ENCODE peak calls at places on chromosomes 16 and 17, in five cellular contexts. One of them, this sample, is unnamed.

GRCh38 chr16:56275076-56275475 is 83.8 kb downstream of the GNAO1 start:
- DNase-seq in GM23248: no peak
- DNase-seq in neuronal stem cell: no peak
- DNase-seq in K562: no peak
- DNase-seq in OCI-LY7: no peak
- DNase-seq in this sample: no peak

GRCh38 chr17:57869599-57870282 is 19.9 kb upstream of the MRPS23 start:
- DNase-seq in K562: no peak
- DNase-seq in OCI-LY7: no peak
- DNase-seq in neuronal stem cell: no peak
- DNase-seq in GM23248: peak; percentile 87
- DNase-seq in this sample: no peak

GRCh38 chr17:74759243-74759801 is 10.9 kb downstream of the NHERF1 start:
- DNase-seq in neuronal stem cell: no peak
- DNase-seq in K562: no peak
- DNase-seq in GM23248: no peak
- DNase-seq in OCI-LY7: peak; percentile 74
- DNase-seq in this sample: no peak

GRCh38 chr17:44205962-44206824 is 6.5 kb upstream of the ATXN7L3 start:
- DNase-seq in neuronal stem cell: no peak
- DNase-seq in K562: no peak
- DNase-seq in GM23248: peak; percentile 32
- DNase-seq in OCI-LY7: no peak
- DNase-seq in this sample: no peak

GRCh38 chr17:77151236-77151635 is 10.5 kb downstream of the SEC14L1 start:
- DNase-seq in OCI-LY7: no peak
- DNase-seq in neuronal stem cell: no peak
- DNase-seq in GM23248: no peak
- DNase-seq in K562: no peak
- DNase-seq in this sample: no peak

GRCh38 chr17:3557768-3558583 is at the start of gene TRPV3:
- DNase-seq in K562: peak; percentile 87
- DNase-seq in OCI-LY7: no peak
- DNase-seq in GM23248: peak; percentile 72
- DNase-seq in neuronal stem cell: no peak
- DNase-seq in this sample: no peak

GRCh38 chr17:28725166-28725659 is 820 bp downstream of the TLCD1 start:
- DNase-seq in neuronal stem cell: no peak
- DNase-seq in OCI-LY7: peak; percentile 58
- DNase-seq in K562: no peak
- DNase-seq in GM23248: peak; percentile 73
- DNase-seq in this sample: no peak

GRCh38 chr16:3142327-3142726 is 7.5 kb downstream of the ZNF213 start:
- DNase-seq in OCI-LY7: no peak
- DNase-seq in neuronal stem cell: no peak
- DNase-seq in GM23248: no peak
- DNase-seq in K562: no peak
- DNase-seq in this sample: no peak

GRCh38 chr16:46629331-46629843 is 8.2 kb upstream of the SHCBP1 start:
- DNase-seq in GM23248: peak; percentile 82
- DNase-seq in K562: peak; percentile 42
- DNase-seq in neuronal stem cell: no peak
- DNase-seq in OCI-LY7: no peak
- DNase-seq in this sample: peak; percentile 41

GRCh38 chr16:19859603-19860002 is 25.0 kb downstream of the GPRC5B start:
- DNase-seq in neuronal stem cell: no peak
- DNase-seq in OCI-LY7: no peak
- DNase-seq in K562: no peak
- DNase-seq in GM23248: no peak
- DNase-seq in this sample: no peak

GRCh38 chr16:17131351-17131750 is 339.4 kb downstream of the XYLT1 start:
- DNase-seq in GM23248: no peak
- DNase-seq in K562: peak; percentile 20
- DNase-seq in OCI-LY7: no peak
- DNase-seq in neuronal stem cell: no peak
- DNase-seq in this sample: no peak

GRCh38 chr17:27956601-27957445 is 63.7 kb upstream of the LYRM9 start:
- DNase-seq in neuronal stem cell: no peak
- DNase-seq in OCI-LY7: no peak
- DNase-seq in GM23248: peak; percentile 43
- DNase-seq in K562: peak; percentile 38
- DNase-seq in this sample: no peak

GRCh38 chr16:81775570-81775969 is 3.5 kb upstream of the PLCG2 start:
- DNase-seq in K562: no peak
- DNase-seq in neuronal stem cell: no peak
- DNase-seq in GM23248: no peak
- DNase-seq in OCI-LY7: no peak
- DNase-seq in this sample: no peak

GRCh38 chr16:10298416-10298815 is 87.4 kb upstream of the ATF7IP2 start:
- DNase-seq in OCI-LY7: no peak
- DNase-seq in neuronal stem cell: no peak
- DNase-seq in GM23248: no peak
- DNase-seq in K562: no peak
- DNase-seq in this sample: no peak

GRCh38 chr17:21242780-21243515 is 10.3 kb downstream of the NATD1 start:
- DNase-seq in K562: no peak
- DNase-seq in neuronal stem cell: no peak
- DNase-seq in GM23248: no peak
- DNase-seq in OCI-LY7: no peak
- DNase-seq in this sample: no peak

GRCh38 chr16:12078405-12079245 is 102.1 kb downstream of the SNX29 start:
- DNase-seq in neuronal stem cell: no peak
- DNase-seq in K562: no peak
- DNase-seq in OCI-LY7: no peak
- DNase-seq in GM23248: no peak
- DNase-seq in this sample: no peak

GRCh38 chr17:4718276-4718675 is 7.8 kb downstream of the ARRB2 start:
- DNase-seq in K562: no peak
- DNase-seq in neuronal stem cell: no peak
- DNase-seq in GM23248: no peak
- DNase-seq in OCI-LY7: no peak
- DNase-seq in this sample: no peak

GRCh38 chr16:57038151-57038550 is 48.8 kb downstream of the NLRC5 start:
- DNase-seq in neuronal stem cell: no peak
- DNase-seq in GM23248: peak; percentile 66
- DNase-seq in K562: no peak
- DNase-seq in OCI-LY7: no peak
- DNase-seq in this sample: no peak

GRCh38 chr16:17222756-17223411 is 247.9 kb downstream of the XYLT1 start:
- DNase-seq in GM23248: no peak
- DNase-seq in neuronal stem cell: no peak
- DNase-seq in K562: no peak
- DNase-seq in OCI-LY7: no peak
- DNase-seq in this sample: no peak

GRCh38 chr16:87713469-87714229 is 52.1 kb downstream of the KLHDC4 start:
- DNase-seq in OCI-LY7: peak; percentile 91
- DNase-seq in GM23248: no peak
- DNase-seq in K562: no peak
- DNase-seq in neuronal stem cell: no peak
- DNase-seq in this sample: no peak

GRCh38 chr17:68328676-68329075 is 37.4 kb downstream of the ARSG start:
- DNase-seq in GM23248: no peak
- DNase-seq in K562: no peak
- DNase-seq in OCI-LY7: no peak
- DNase-seq in neuronal stem cell: no peak
- DNase-seq in this sample: no peak

GRCh38 chr17:2967515-2967914 is 95.9 kb downstream of the OR1D5 start:
- DNase-seq in neuronal stem cell: no peak
- DNase-seq in K562: no peak
- DNase-seq in OCI-LY7: no peak
- DNase-seq in GM23248: no peak
- DNase-seq in this sample: no peak

GRCh38 chr16:3515897-3516296 is 15.1 kb downstream of the CLUAP1 start:
- DNase-seq in neuronal stem cell: no peak
- DNase-seq in K562: no peak
- DNase-seq in OCI-LY7: no peak
- DNase-seq in GM23248: no peak
- DNase-seq in this sample: no peak

DNA sequence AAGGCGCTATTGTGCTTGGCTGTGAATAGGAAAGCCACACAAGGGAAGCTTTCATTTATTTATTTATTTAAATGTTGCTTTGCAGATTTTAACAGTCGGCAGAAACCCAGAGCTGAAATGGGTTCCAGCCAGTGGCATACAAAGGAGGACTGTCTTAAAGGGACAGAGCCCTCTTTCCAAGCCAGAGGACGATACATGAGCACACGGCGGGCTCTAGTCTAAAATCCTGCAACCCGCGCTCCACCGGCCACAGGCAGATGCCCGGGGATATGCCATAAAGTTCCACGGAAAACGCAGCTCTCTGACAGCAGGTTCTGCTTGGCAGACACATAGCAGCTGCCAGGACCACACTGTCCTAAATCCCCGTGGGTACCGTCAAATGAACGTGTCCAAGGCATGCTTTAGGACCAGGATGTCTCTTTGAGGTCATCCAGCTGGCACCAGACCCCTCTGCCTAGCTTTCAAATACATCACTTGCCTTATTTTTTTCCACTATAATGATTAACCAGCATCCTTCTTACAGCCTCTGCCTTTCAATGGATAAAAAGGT is 64.6 kb downstream of the CYTH1 start:
- DNase-seq in OCI-LY7: peak; percentile 52
- DNase-seq in GM23248: peak; percentile 64
- DNase-seq in K562: no peak
- DNase-seq in neuronal stem cell: no peak
- DNase-seq in this sample: no peak
- H3K4me1 ChIP-seq in OCI-LY7: peaks cover 100% of the 10 kb centered on the region
- H3K4me1 ChIP-seq in GM23248: peaks cover 30% of the 10 kb centered on the region
- H3K4me1 ChIP-seq in K562: no peaks in the 10 kb centered on the region
- H3K4me1 ChIP-seq in neuronal stem cell: peaks cover 15% of the 10 kb centered on the region
- H3K4me1 ChIP-seq in this sample: peaks cover 32% of the 10 kb centered on the region

GRCh38 chr17:16938031-16938430 is 33.9 kb downstream of the TNFRSF13B start:
- DNase-seq in OCI-LY7: no peak
- DNase-seq in K562: no peak
- DNase-seq in neuronal stem cell: no peak
- DNase-seq in GM23248: no peak
- DNase-seq in this sample: no peak

GRCh38 chr17:16939606-16940115 is 32.3 kb downstream of the TNFRSF13B start:
- DNase-seq in neuronal stem cell: no peak
- DNase-seq in K562: no peak
- DNase-seq in OCI-LY7: no peak
- DNase-seq in GM23248: no peak
- DNase-seq in this sample: no peak

GRCh38 chr17:16939271-16939576 is 32.7 kb downstream of the TNFRSF13B start:
- DNase-seq in neuronal stem cell: no peak
- DNase-seq in GM23248: no peak
- DNase-seq in OCI-LY7: no peak
- DNase-seq in K562: no peak
- DNase-seq in this sample: no peak

GRCh38 chr17:16937431-16937830 is 34.5 kb downstream of the TNFRSF13B start:
- DNase-seq in OCI-LY7: no peak
- DNase-seq in GM23248: no peak
- DNase-seq in K562: no peak
- DNase-seq in neuronal stem cell: no peak
- DNase-seq in this sample: no peak

DNA sequence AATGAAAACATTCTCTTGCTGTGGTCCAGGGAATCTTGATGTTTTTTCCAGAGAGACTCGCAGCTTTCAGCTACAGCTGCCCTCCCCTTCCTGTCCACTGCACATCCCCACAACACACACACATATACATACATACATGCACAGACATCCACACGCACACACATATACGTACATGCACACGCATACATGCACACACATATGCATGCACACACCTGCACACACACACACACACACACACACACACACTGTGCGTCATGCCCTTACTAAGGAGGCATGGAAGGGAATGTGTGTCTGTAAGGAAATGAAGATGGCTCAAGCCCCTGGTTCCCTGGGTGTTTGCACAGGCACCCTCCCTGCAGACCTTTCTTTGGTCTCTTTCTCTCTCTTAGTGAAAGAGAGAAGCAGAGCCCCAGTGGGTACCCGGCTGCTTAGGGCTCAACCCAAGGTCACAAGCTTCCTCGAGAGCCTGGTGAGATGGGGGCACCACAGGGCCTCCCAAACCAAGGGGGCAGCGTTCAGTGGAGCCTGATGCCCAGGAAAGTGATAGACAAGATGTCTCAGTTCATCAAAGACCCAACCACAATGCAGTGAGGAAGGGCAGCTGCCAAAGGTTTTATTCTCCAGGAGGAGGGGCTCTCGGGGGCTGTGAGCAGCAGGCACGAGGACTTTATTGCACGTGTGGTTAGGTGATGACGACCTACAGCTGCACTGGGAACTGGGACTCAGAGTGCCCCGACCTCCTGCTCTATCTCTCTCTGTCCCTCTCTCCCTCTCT is 33.2 kb downstream of the TNFRSF13B start:
- DNase-seq in OCI-LY7: no peak
- DNase-seq in K562: no peak
- DNase-seq in neuronal stem cell: no peak
- DNase-seq in GM23248: no peak
- DNase-seq in this sample: no peak
- H2AFZ ChIP-seq in OCI-LY7: no peak overlapping the region
- H2AFZ ChIP-seq in K562: no peak overlapping the region
- H2AFZ ChIP-seq in neuronal stem cell: no peak overlapping the region
- H2AFZ ChIP-seq in GM23248: no peak overlapping the region
- H2AFZ ChIP-seq in this sample: no peak overlapping the region

DNA sequence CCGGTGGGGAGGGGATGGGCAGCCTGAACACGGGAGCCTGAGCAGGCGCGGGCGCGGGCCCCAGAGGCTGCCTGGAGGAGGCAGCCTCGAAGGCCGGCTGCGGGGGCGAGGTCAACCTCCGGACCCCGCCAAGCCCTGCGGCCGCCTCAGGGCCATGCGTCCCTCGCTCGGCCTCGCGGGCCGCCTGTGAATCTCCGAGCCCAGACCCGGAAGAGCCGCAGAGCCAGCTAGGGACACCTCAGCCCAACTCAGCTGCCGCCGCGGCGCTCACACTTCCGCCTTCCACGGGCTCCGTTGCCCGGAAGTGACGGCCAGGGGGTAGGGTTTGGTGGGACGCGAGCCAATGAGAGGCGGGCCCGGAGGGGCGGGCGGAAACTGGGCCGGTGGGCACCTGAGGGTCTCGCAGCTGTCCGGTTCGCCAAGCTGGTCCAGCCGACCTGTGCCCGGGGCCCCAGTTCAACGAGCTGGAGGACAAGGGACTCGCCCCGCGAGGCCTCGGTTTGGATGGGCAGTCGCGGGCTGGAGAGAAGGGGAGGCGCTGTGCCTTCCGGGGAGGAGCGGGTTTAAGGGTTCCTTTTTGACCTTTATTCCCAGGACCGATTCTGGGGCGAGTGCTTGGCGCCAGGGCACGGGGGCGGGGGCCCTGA is at the start of gene SLC38A10:
- DNase-seq in OCI-LY7: peak; percentile 95
- DNase-seq in K562: peak; percentile 96
- DNase-seq in neuronal stem cell: peak; percentile 66
- DNase-seq in GM23248: peak; percentile 95
- DNase-seq in this sample: peak; percentile 90
- H3K4me1 ChIP-seq in OCI-LY7: peaks cover 28% of the 10 kb centered on the region
- H3K4me1 ChIP-seq in K562: peaks cover 18% of the 10 kb centered on the region
- H3K4me1 ChIP-seq in neuronal stem cell: peaks cover 5% of the 10 kb centered on the region
- H3K4me1 ChIP-seq in GM23248: peaks cover 17% of the 10 kb centered on the region
- H3K4me1 ChIP-seq in this sample: no peaks in the 10 kb centered on the region

DNA sequence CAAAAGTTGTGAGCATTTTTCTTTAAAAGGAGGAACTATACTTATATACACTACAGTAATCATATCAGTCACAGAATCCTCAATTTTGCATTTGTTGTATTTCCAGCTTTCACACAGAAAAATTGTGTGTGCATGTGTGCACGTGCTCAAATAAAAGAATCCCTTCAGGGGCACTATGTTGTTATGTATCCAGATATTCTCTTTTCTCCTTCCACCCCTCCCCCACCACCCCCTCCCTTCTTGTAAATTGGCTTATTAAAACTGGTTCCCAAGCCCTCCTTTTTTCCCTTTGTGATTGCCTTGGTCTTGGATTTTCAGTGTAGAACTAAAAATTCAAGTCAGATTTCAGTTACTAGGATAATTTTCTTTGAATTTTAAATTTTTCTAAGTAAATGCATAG is 86.4 kb downstream of the WNT3 start:
- DNase-seq in GM23248: no peak
- DNase-seq in OCI-LY7: no peak
- DNase-seq in K562: no peak
- DNase-seq in neuronal stem cell: no peak
- DNase-seq in this sample: peak; percentile 21
- H2AFZ ChIP-seq in GM23248: no peak overlapping the region
- H2AFZ ChIP-seq in OCI-LY7: no peak overlapping the region
- H2AFZ ChIP-seq in K562: no peak overlapping the region
- H2AFZ ChIP-seq in neuronal stem cell: no peak overlapping the region
- H2AFZ ChIP-seq in this sample: no peak overlapping the region